ENCODE peak calls at places on chromosomes 12 and 14, in six cellular contexts. E is DND-41, T is thyroid gland, Z is aorta, Q is right lobe of liver, M is heart right ventricle. X is an unnamed sample.

GRCh38 chr14:66965831-66966230 is 223.4 kb upstream of the GARIN2 start:
- DNase-seq in E (no peak), T (no peak), Z (no peak), Q (no peak), M (no peak), X (no peak)

GRCh38 chr14:69955855-69956567 is 76.8 kb downstream of the SMOC1 start:
- DNase-seq in E (no peak), T (peak), Z (no peak), Q (no peak), M (no peak), X (no peak)

GRCh38 chr14:93520053-93520607 is 89.4 kb downstream of the UNC79 start:
- DNase-seq in E (no peak), T (no peak), Z (no peak), Q (no peak), M (no peak), X (no peak)

GRCh38 chr14:31843361-31844091 is 233.6 kb upstream of the ARHGAP5 start:
- DNase-seq in E (no peak), T (no peak), Z (no peak), Q (no peak), M (no peak), X (peak)

GRCh38 chr14:73953731-73954130 is 3.6 kb downstream of the COQ6 start:
- DNase-seq in E (no peak), T (no peak), Z (no peak), Q (no peak), M (no peak), X (no peak)

GRCh38 chr14:91401751-91402150 is 15.9 kb downstream of the CCDC88C start:
- DNase-seq in E (no peak), T (no peak), Z (no peak), Q (no peak), M (no peak), X (no peak)

GRCh38 chr14:32470161-32470705 is 141.1 kb downstream of the AKAP6 start:
- DNase-seq in E (no peak), T (no peak), Z (no peak), Q (no peak), M (no peak), X (no peak)

GRCh38 chr14:66043921-66044320 is 442.2 kb upstream of the CCDC196 start:
- DNase-seq in E (no peak), T (no peak), Z (no peak), Q (no peak), M (no peak), X (no peak)

GRCh38 chr14:97603201-97603600 is 806.0 kb downstream of the VRK1 start:
- DNase-seq in E (peak), T (no peak), Z (no peak), Q (no peak), M (no peak), X (no peak)

GRCh38 chr14:96227428-96227827 is 22.8 kb downstream of the BDKRB2 start:
- DNase-seq in E (no peak), T (no peak), Z (no peak), Q (no peak), M (no peak), X (no peak)

GRCh38 chr14:54257424-54257823 is 139.4 kb upstream of the CDKN3 start:
- DNase-seq in E (no peak), T (no peak), Z (no peak), Q (no peak), M (no peak), X (no peak)

GRCh38 chr12:80222261-80222660 is 122.9 kb downstream of the OTOGL start:
- DNase-seq in E (no peak), T (no peak), Z (no peak), Q (no peak), M (no peak), X (no peak)

GRCh38 chr14:24808412-24808811 is 174.4 kb upstream of the GZMB start:
- DNase-seq in E (no peak), T (no peak), Z (no peak), Q (no peak), M (no peak), X (no peak)
- H3K27ac ChIP-seq in E (no peak), T (no peak), Z (no peak), Q (peak), M (no peak), X (no peak)

GRCh38 chr14:103524002-103524785 is 1.6 kb upstream of the CKB start:
- DNase-seq in E (no peak), T (no peak), Z (no peak), Q (no peak), M (no peak), X (no peak)

GRCh38 chr14:103526914-103527248 is 2.1 kb upstream of the TRMT61A start:
- DNase-seq in E (no peak), T (no peak), Z (no peak), Q (no peak), M (no peak), X (no peak)

GRCh38 chr14:103527408-103528157 is 1.4 kb upstream of the TRMT61A start:
- DNase-seq in E (no peak), T (no peak), Z (no peak), Q (no peak), M (peak), X (peak)

GRCh38 chr14:103528158-103528511 is 861 bp upstream of the TRMT61A start:
- DNase-seq in E (no peak), T (peak), Z (no peak), Q (no peak), M (peak), X (peak)

DNA sequence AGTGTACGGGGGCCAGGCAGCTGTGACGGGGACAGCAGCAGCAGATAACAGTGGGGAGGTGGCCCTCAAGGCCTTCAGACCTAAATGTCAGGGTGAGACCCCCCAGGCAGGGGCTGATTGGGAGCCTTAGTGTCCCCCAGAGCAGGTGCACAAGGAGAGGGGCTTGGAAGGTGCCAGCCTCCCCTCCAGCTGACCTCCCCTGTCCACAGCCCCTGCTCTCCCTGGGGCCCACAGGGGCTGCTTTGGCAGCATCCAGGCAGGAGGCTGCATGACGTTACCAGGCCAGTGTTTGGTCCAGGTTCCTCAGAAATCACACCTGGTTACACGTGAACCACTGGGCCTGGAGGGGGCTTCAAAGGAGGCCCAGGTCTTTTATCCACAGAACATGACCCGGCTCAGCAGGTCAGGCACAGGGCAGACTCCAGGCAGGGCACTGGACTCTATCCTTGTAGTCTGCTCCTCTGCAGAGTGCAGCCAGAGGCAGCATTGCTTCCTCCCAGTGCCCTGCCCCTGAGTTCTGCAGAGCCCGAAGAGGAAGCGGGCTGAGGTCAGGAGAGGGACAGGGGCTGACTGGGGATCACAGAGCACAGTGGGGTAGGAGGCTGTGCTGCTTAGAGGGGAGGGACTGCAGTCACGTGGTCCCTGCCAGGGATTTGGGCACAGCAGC is 2.6 kb upstream of the TRMT61A start:
- DNase-seq in E (no peak), T (no peak), Z (no peak), Q (peak), M (peak), X (peak)
- H3K27ac ChIP-seq in E (no peak), T (no peak), Z (no peak), Q (no peak), M (peak), X (peak)

DNA sequence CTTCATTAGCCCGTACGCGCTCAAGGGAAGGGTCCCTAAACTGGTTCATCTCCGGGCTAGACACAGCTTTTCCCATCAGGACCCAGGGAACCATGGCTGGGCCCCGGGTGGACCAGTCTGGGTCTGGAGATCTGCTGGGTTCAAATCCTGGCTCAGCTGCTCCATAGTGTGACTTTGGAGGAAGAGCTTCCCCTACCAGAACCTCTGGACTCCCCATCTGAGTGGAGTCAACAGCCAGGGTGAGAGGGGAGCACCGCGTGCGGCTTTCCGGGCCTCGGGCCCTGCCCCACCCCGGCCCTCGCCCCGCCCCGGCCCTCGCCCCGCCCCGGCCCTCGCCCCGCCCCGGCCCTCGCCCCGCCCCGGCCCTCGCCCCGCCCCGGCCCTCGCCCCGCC is 41.2 kb downstream of the BEGAIN start:
- DNase-seq in E (no peak), T (no peak), Z (no peak), Q (no peak), M (peak), X (no peak)
- H3K27ac ChIP-seq in E (no peak), T (no peak), Z (no peak), Q (no peak), M (no peak), X (peak)

DNA sequence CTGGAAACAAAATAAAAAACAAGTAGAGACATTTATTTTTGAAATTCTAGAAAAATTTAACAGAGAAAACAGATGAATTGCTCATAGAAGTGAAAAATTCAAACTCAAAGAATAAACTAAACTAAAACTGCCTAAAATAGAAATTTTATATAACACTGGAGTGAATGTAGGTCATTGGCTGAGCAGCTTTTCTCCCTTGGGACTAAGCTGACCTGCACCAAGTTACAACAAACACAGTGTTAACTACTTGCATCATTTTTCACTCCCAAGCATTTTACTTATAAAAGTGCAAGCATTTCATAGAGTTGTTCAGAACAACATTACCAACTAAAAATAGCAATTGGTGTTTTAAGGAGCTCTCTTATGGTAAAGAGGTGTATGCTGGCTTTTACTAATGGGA is 298.1 kb downstream of the MED13L start:
- DNase-seq in E (no peak), T (no peak), Z (no peak), Q (no peak), M (no peak), X (no peak)
- H3K27ac ChIP-seq in E (no peak), T (no peak), Z (no peak), Q (no peak), M (peak), X (no peak)

GRCh38 chr14:23066855-23067744 is 9.8 kb upstream of the CDH24 start:
- DNase-seq in E (no peak), T (no peak), Z (no peak), Q (no peak), M (no peak), X (no peak)

GRCh38 chr14:23069413-23069806 is 12.1 kb upstream of the CDH24 start:
- DNase-seq in E (no peak), T (no peak), Z (no peak), Q (no peak), M (no peak), X (no peak)

GRCh38 chr14:23070262-23071129 is 13.2 kb upstream of the CDH24 start:
- DNase-seq in E (no peak), T (no peak), Z (no peak), Q (no peak), M (no peak), X (no peak)

GRCh38 chr14:23067847-23068791 is 10.8 kb upstream of the CDH24 start:
- DNase-seq in E (no peak), T (no peak), Z (no peak), Q (no peak), M (no peak), X (no peak)

GRCh38 chr14:23068792-23069412 is 11.6 kb upstream of the CDH24 start:
- DNase-seq in E (peak), T (peak), Z (peak), Q (peak), M (no peak), X (peak)
- H3K27ac ChIP-seq in E (peak), T (no peak), Z (no peak), Q (no peak), M (no peak), X (peak)

DNA sequence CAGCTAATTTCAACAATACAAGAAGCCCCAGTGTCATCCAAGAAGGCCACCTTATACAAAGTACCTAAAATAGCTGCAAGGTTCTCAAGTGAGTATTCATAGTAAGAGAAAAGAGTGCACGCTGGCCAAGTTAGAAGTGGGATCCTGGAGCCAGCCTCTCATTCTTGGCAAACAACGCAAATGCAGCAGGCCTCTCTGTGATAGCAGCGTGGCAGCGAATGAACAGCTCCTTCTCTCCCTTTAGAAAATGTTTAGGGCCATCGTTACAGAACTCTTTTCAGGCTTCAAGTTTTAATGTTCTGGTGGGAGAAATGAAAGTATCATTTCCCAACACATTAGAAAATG is 78.0 kb upstream of the IFNG-AS1 start:
- DNase-seq in E (no peak), T (peak), Z (no peak), Q (no peak), M (peak), X (no peak)
- H3K27ac ChIP-seq in E (no peak), T (no peak), Z (no peak), Q (no peak), M (peak), X (no peak)

GRCh38 chr12:69368171-69368570 is 8.6 kb downstream of the YEATS4 start:
- DNase-seq in E (no peak), T (no peak), Z (no peak), Q (no peak), M (no peak), X (no peak)

DNA sequence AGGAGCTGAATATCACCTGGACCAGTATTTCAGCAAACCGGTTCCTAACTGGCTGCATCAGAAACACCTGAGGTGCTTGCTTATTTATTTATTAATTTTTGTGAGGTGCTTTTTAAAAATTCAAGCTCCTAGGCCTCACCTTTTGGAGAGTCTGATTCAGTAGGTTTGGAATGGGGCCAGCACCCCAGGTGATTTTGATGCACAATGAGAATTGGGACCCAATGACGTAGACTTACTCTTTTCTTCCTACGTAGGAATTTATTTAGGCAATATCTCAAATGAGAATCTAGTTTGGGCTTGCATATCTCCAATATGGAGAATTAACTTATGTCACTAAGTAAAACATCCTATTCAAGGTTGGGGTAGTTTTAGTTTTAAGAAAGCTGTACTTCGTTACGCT is 7.3 kb downstream of the YEATS4 start:
- DNase-seq in E (no peak), T (no peak), Z (no peak), Q (no peak), M (no peak), X (no peak)
- H3K27ac ChIP-seq in E (no peak), T (no peak), Z (no peak), Q (no peak), M (no peak), X (no peak)

GRCh38 chr14:23566782-23567185 is 807 bp downstream of the AP1G2 start:
- DNase-seq in E (no peak), T (peak), Z (no peak), Q (no peak), M (no peak), X (no peak)

GRCh38 chr14:23566112-23566781 is 1.3 kb downstream of the AP1G2 start:
- DNase-seq in E (no peak), T (no peak), Z (no peak), Q (no peak), M (no peak), X (no peak)

GRCh38 chr14:23568021-23568599 is 519 bp upstream of the AP1G2 start:
- DNase-seq in E (no peak), T (no peak), Z (no peak), Q (no peak), M (no peak), X (no peak)

GRCh38 chr14:23568600-23569310 is 1.2 kb upstream of the AP1G2 start:
- DNase-seq in E (peak), T (no peak), Z (no peak), Q (no peak), M (no peak), X (no peak)

DNA sequence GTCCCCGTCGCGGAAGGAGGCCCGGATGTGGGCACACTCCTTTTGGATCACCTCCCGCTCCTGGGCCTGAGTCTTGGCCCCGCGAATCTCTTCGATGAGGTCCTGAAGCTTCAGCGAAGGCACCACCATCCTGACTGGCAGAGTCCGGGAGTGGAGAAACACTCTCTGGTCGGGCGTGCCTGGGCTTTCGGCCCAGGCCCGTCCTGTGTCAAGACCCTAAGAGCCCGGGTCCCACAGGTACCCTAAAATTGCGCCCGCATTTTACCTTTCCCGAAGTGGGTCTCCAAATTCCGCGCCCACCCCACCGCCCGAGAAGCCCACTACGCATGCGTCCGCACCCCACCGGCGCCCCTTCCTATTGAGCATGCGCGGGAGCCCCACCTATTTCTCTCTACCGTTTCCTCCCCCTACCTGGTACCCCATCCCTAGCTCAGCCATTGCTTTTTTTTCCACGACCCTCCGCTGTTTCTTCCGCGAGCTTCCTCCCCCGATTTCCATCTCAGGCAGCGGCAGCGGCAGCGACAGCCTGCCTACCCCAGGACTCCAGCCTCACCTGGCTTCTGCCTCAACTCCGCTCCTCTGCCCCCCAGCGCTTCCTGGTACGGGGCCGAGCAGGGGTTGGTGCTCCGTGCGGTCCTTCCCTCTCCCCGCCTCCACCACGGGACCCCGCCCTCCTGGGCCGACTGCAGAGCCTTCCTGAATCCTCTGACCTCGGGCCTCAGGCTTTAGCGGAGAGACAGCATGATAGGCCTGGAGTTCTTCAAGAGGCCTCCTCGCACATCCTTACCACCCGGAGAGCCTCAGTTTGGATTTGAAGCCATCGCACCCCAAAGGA is at the start of gene AP1G2:
- DNase-seq in E (peak), T (peak), Z (peak), Q (peak), M (peak), X (peak)
- H3K27ac ChIP-seq in E (peak), T (peak), Z (no peak), Q (peak), M (peak), X (peak)

GRCh38 chr12:11555743-11556625 is 93.5 kb upstream of the ETV6 start:
- DNase-seq in E (peak), T (peak), Z (no peak), Q (no peak), M (no peak), X (peak)

GRCh38 chr12:11559941-11560340 is 89.5 kb upstream of the ETV6 start:
- DNase-seq in E (no peak), T (no peak), Z (no peak), Q (no peak), M (no peak), X (no peak)

GRCh38 chr12:11553871-11554533 is 95.5 kb upstream of the ETV6 start:
- DNase-seq in E (peak), T (peak), Z (no peak), Q (no peak), M (no peak), X (peak)

GRCh38 chr12:11555195-11555594 is 94.3 kb upstream of the ETV6 start:
- DNase-seq in E (no peak), T (no peak), Z (no peak), Q (no peak), M (no peak), X (no peak)
- H3K27ac ChIP-seq in E (no peak), T (no peak), Z (no peak), Q (no peak), M (no peak), X (peak)

GRCh38 chr12:77033658-77034164 is 31.7 kb downstream of the E2F7 start:
- DNase-seq in E (no peak), T (no peak), Z (no peak), Q (no peak), M (no peak), X (no peak)
- H3K27ac ChIP-seq in E (no peak), T (no peak), Z (no peak), Q (no peak), M (no peak), X (no peak)